ENCODE peak calls at places on chromosomes 7 and 10, in seven cellular contexts. One of them, this sample, is unnamed.

GRCh38 chr7:2663121-2663886 is 24.7 kb upstream of the AMZ1 start:
- DNase-seq in gastrocnemius medialis: peak; percentile 59
- DNase-seq in hepatocyte: no peak
- DNase-seq in left ventricle myocardium inferior: peak; percentile 59
- DNase-seq in BE2C: no peak
- DNase-seq in uterus: no peak
- DNase-seq in transverse colon: no peak
- DNase-seq in this sample: no peak

GRCh38 chr10:111139567-111139966 is 62.7 kb downstream of the ADRA2A start:
- DNase-seq in left ventricle myocardium inferior: no peak
- DNase-seq in uterus: no peak
- DNase-seq in transverse colon: no peak
- DNase-seq in BE2C: peak; percentile 71
- DNase-seq in hepatocyte: no peak
- DNase-seq in gastrocnemius medialis: no peak
- DNase-seq in this sample: no peak

GRCh38 chr10:95660283-95660682 is 3.8 kb upstream of the ALDH18A1 start:
- DNase-seq in transverse colon: no peak
- DNase-seq in gastrocnemius medialis: no peak
- DNase-seq in uterus: no peak
- DNase-seq in left ventricle myocardium inferior: no peak
- DNase-seq in hepatocyte: no peak
- DNase-seq in BE2C: no peak
- DNase-seq in this sample: peak; percentile 29

GRCh38 chr7:37083311-37084096 is 359.2 kb upstream of the AOAH start:
- DNase-seq in hepatocyte: no peak
- DNase-seq in uterus: peak; percentile 49
- DNase-seq in BE2C: no peak
- DNase-seq in gastrocnemius medialis: peak; percentile 55
- DNase-seq in left ventricle myocardium inferior: peak; percentile 39
- DNase-seq in transverse colon: no peak
- DNase-seq in this sample: no peak

GRCh38 chr10:100655760-100656421 is 89.5 kb upstream of the PAX2 start:
- DNase-seq in hepatocyte: no peak
- DNase-seq in left ventricle myocardium inferior: no peak
- DNase-seq in gastrocnemius medialis: no peak
- DNase-seq in transverse colon: no peak
- DNase-seq in uterus: no peak
- DNase-seq in BE2C: peak; percentile 27
- DNase-seq in this sample: no peak

GRCh38 chr7:150842716-150843115 is 9.6 kb upstream of the AOC1 start:
- DNase-seq in left ventricle myocardium inferior: no peak
- DNase-seq in uterus: no peak
- DNase-seq in hepatocyte: no peak
- DNase-seq in BE2C: no peak
- DNase-seq in gastrocnemius medialis: no peak
- DNase-seq in transverse colon: no peak
- DNase-seq in this sample: no peak

GRCh38 chr10:30491204-30491603 is 57.2 kb downstream of the MAP3K8 start:
- DNase-seq in uterus: no peak
- DNase-seq in gastrocnemius medialis: no peak
- DNase-seq in hepatocyte: no peak
- DNase-seq in transverse colon: no peak
- DNase-seq in BE2C: no peak
- DNase-seq in left ventricle myocardium inferior: no peak
- DNase-seq in this sample: no peak

GRCh38 chr10:56296626-56297025 is 64.4 kb downstream of the ZWINT start:
- DNase-seq in left ventricle myocardium inferior: no peak
- DNase-seq in gastrocnemius medialis: no peak
- DNase-seq in transverse colon: no peak
- DNase-seq in uterus: no peak
- DNase-seq in BE2C: no peak
- DNase-seq in hepatocyte: no peak
- DNase-seq in this sample: no peak

GRCh38 chr7:101537205-101537604 is 91.9 kb downstream of the MYL10 start:
- DNase-seq in hepatocyte: no peak
- DNase-seq in gastrocnemius medialis: no peak
- DNase-seq in BE2C: no peak
- DNase-seq in transverse colon: no peak
- DNase-seq in left ventricle myocardium inferior: no peak
- DNase-seq in uterus: no peak
- DNase-seq in this sample: no peak

GRCh38 chr7:98163269-98163668 is 48.0 kb upstream of the BHLHA15 start:
- DNase-seq in left ventricle myocardium inferior: no peak
- DNase-seq in BE2C: no peak
- DNase-seq in gastrocnemius medialis: no peak
- DNase-seq in hepatocyte: no peak
- DNase-seq in uterus: no peak
- DNase-seq in transverse colon: peak; percentile 10
- DNase-seq in this sample: no peak

GRCh38 chr10:103968441-103969391 is 1.8 kb downstream of the SLK start:
- DNase-seq in gastrocnemius medialis: no peak
- DNase-seq in left ventricle myocardium inferior: no peak
- DNase-seq in transverse colon: no peak
- DNase-seq in hepatocyte: no peak
- DNase-seq in uterus: no peak
- DNase-seq in BE2C: no peak
- DNase-seq in this sample: no peak

GRCh38 chr10:78777466-78778256 is 291.1 kb upstream of the ZMIZ1 start:
- DNase-seq in BE2C: peak; percentile 39
- DNase-seq in gastrocnemius medialis: peak; percentile 62
- DNase-seq in transverse colon: peak; percentile 23
- DNase-seq in uterus: peak; percentile 67
- DNase-seq in hepatocyte: peak; percentile 62
- DNase-seq in left ventricle myocardium inferior: peak; percentile 73
- DNase-seq in this sample: no peak

GRCh38 chr10:36042135-36042534 is 400.0 kb upstream of the FZD8 start:
- DNase-seq in transverse colon: no peak
- DNase-seq in left ventricle myocardium inferior: no peak
- DNase-seq in BE2C: no peak
- DNase-seq in uterus: no peak
- DNase-seq in hepatocyte: no peak
- DNase-seq in gastrocnemius medialis: no peak
- DNase-seq in this sample: no peak
- H3K27me3 ChIP-seq in transverse colon: no peaks in the 10 kb centered on the region
- H3K27me3 ChIP-seq in left ventricle myocardium inferior: no peaks in the 10 kb centered on the region
- H3K27me3 ChIP-seq in BE2C: no peaks in the 10 kb centered on the region
- H3K27me3 ChIP-seq in uterus: no peaks in the 10 kb centered on the region
- H3K27me3 ChIP-seq in hepatocyte: no peaks in the 10 kb centered on the region
- H3K27me3 ChIP-seq in gastrocnemius medialis: no peaks in the 10 kb centered on the region
- H3K27me3 ChIP-seq in this sample: no peaks in the 10 kb centered on the region

GRCh38 chr7:139588632-139589031 is 65.1 kb downstream of the CLEC2L start:
- DNase-seq in left ventricle myocardium inferior: no peak
- DNase-seq in gastrocnemius medialis: peak; percentile 68
- DNase-seq in transverse colon: no peak
- DNase-seq in hepatocyte: peak; percentile 18
- DNase-seq in uterus: peak; percentile 68
- DNase-seq in BE2C: no peak
- DNase-seq in this sample: peak; percentile 65
- H3K36me3 ChIP-seq in left ventricle myocardium inferior: peaks cover 98% of the 10 kb centered on the region
- H3K36me3 ChIP-seq in gastrocnemius medialis: peaks cover 46% of the 10 kb centered on the region
- H3K36me3 ChIP-seq in transverse colon: no peaks in the 10 kb centered on the region
- H3K36me3 ChIP-seq in hepatocyte: peaks cover 3% of the 10 kb centered on the region
- H3K36me3 ChIP-seq in uterus: no peaks in the 10 kb centered on the region
- H3K36me3 ChIP-seq in BE2C: no peaks in the 10 kb centered on the region
- H3K36me3 ChIP-seq in this sample: peaks cover 75% of the 10 kb centered on the region

DNA sequence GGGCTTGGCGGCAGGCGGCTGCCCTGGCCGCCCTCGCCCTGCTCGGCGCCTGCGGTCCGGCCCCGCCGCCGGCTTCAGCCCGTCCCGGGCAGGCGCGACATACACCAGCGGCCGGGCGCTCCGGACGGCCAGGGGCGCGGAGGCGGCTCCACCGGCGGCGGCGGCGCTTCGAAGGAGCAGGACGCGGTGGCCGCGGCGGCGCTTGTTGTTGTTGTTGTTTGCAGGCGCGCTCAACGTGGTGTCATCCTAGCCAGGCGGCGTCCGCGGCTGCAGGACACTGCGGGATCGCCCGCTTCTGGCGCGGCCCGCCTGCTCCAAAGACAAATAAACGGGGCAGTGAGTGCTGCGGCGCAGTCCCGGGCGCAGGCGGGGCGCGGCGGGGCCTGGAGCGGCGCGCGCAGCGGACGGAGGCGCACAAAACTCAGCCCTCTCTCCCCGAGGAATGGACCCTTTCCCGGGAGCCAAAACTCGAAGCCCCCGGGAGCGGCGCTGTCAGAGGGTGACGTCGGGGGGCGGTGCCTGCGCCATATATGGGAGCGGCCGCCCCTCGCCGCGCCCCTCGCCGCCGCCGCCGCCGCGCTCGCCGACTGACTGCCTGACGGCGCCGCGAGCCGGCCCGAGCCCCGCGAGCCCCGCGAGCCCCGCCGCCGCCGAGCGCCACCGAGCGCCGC is at the start of gene EBF3:
- DNase-seq in BE2C: peak; percentile 94
- DNase-seq in transverse colon: peak; percentile 44
- DNase-seq in gastrocnemius medialis: peak; percentile 78
- DNase-seq in left ventricle myocardium inferior: peak; percentile 90
- DNase-seq in hepatocyte: peak; percentile 82
- DNase-seq in uterus: peak; percentile 73
- DNase-seq in this sample: peak; percentile 18
- H3K27me3 ChIP-seq in BE2C: peaks cover 45% of the 10 kb centered on the region
- H3K27me3 ChIP-seq in transverse colon: peaks cover 98% of the 10 kb centered on the region
- H3K27me3 ChIP-seq in gastrocnemius medialis: peaks cover 78% of the 10 kb centered on the region
- H3K27me3 ChIP-seq in left ventricle myocardium inferior: peaks cover 99% of the 10 kb centered on the region
- H3K27me3 ChIP-seq in hepatocyte: peaks cover 90% of the 10 kb centered on the region
- H3K27me3 ChIP-seq in uterus: peaks cover 45% of the 10 kb centered on the region
- H3K27me3 ChIP-seq in this sample: peaks cover 92% of the 10 kb centered on the region

DNA sequence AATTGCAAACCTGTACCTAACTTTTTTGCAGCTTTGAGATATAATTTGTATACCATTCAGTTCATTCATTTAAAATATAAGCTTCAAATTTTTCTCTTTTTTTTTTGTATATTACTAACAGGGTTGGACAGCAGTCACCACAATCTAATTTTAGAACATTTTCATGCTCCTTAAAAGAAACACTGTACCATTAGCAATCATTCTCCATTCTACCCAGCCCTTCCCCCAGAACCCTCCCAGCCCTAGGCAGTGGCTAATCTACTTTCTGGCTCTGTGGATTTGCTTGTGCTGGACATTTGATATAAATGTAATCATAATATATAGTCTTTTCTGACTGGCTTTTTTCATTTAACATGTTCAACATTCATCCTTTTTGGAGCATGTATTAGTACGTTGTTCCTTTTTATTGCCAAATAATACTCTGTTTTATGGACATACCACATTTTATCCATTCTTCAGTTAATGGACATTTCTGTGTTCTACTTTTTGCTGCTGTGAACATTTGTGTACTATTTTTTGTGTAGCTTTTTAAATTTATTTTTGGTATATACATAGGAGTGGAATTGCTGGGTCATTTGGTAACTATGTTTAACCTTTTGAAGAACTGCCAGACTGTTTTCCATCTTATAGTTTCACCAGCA is 40.9 kb upstream of the ST7 start:
- DNase-seq in BE2C: no peak
- DNase-seq in uterus: no peak
- DNase-seq in gastrocnemius medialis: no peak
- DNase-seq in hepatocyte: no peak
- DNase-seq in left ventricle myocardium inferior: no peak
- DNase-seq in transverse colon: no peak
- DNase-seq in this sample: no peak
- H3K36me3 ChIP-seq in BE2C: peaks cover 44% of the 10 kb centered on the region
- H3K36me3 ChIP-seq in uterus: peaks cover 8% of the 10 kb centered on the region
- H3K36me3 ChIP-seq in gastrocnemius medialis: peaks cover 66% of the 10 kb centered on the region
- H3K36me3 ChIP-seq in hepatocyte: no peaks in the 10 kb centered on the region
- H3K36me3 ChIP-seq in left ventricle myocardium inferior: peaks cover 83% of the 10 kb centered on the region
- H3K36me3 ChIP-seq in transverse colon: no peaks in the 10 kb centered on the region
- H3K36me3 ChIP-seq in this sample: peaks cover 31% of the 10 kb centered on the region

GRCh38 chr7:25662881-25663588 is 434.7 kb upstream of the NPVF start:
- DNase-seq in BE2C: no peak
- DNase-seq in uterus: peak; percentile 75
- DNase-seq in hepatocyte: no peak
- DNase-seq in gastrocnemius medialis: peak; percentile 76
- DNase-seq in transverse colon: peak; percentile 21
- DNase-seq in left ventricle myocardium inferior: peak; percentile 31
- DNase-seq in this sample: no peak
- H3K27me3 ChIP-seq in BE2C: no peaks in the 10 kb centered on the region
- H3K27me3 ChIP-seq in uterus: no peaks in the 10 kb centered on the region
- H3K27me3 ChIP-seq in hepatocyte: no peaks in the 10 kb centered on the region
- H3K27me3 ChIP-seq in gastrocnemius medialis: no peaks in the 10 kb centered on the region
- H3K27me3 ChIP-seq in transverse colon: no peaks in the 10 kb centered on the region
- H3K27me3 ChIP-seq in left ventricle myocardium inferior: no peaks in the 10 kb centered on the region
- H3K27me3 ChIP-seq in this sample: no peaks in the 10 kb centered on the region

DNA sequence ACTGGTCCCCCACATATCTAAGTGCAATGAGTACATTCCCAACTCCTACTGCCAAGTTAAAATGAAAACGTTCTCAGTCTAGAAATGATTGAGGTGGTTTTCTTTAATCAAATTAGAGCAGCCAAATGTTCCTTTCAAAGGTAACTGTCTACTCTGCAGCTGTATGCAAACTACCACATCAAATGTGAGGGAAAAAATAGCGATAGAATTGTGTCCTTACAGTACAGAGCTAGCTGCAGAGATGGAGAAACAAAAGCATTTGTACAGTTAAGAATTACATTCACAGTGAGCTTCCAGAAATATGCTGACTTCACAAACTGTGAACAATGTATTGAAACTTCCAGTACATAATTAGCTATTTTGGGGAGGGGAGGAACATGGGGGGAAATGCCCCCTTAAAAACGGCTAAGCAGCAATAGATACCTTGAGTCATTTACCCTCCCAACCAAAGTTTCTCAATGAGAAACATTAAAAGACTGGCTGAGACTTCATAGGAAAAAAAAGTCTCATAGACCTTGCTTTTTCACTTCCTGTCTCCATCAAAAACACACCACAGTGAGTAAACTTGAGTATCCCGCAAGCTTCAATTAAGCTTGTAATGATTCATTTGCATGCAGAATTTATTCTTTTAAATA is 22.9 kb downstream of the CDK6 start:
- DNase-seq in left ventricle myocardium inferior: no peak
- DNase-seq in gastrocnemius medialis: no peak
- DNase-seq in hepatocyte: no peak
- DNase-seq in transverse colon: no peak
- DNase-seq in BE2C: no peak
- DNase-seq in uterus: no peak
- DNase-seq in this sample: no peak
- H3K36me3 ChIP-seq in left ventricle myocardium inferior: no peaks in the 10 kb centered on the region
- H3K36me3 ChIP-seq in gastrocnemius medialis: no peaks in the 10 kb centered on the region
- H3K36me3 ChIP-seq in hepatocyte: no peaks in the 10 kb centered on the region
- H3K36me3 ChIP-seq in transverse colon: no peaks in the 10 kb centered on the region
- H3K36me3 ChIP-seq in BE2C: peaks cover 6% of the 10 kb centered on the region
- H3K36me3 ChIP-seq in uterus: no peaks in the 10 kb centered on the region
- H3K36me3 ChIP-seq in this sample: no peaks in the 10 kb centered on the region

This sample was measured in brain microvascular endothelial cell.